ENCODE peak calls at places on chromosomes 4 and X, in seven cellular contexts. One of them, this sample, is unnamed.

GRCh38 chrX:30364229-30364628 is 55.0 kb upstream of the NR0B1 start:
- DNase-seq in heart left ventricle: no peak
- DNase-seq in colonic mucosa: no peak
- DNase-seq in AG04450: no peak
- DNase-seq in LNCaP clone FGC: no peak
- DNase-seq in left ventricle myocardium inferior: no peak
- DNase-seq in astrocyte of the spinal cord: no peak
- DNase-seq in this sample: no peak

GRCh38 chrX:55488559-55489314 is 911 bp downstream of the USP51 start:
- DNase-seq in heart left ventricle: peak
- DNase-seq in LNCaP clone FGC: no peak
- DNase-seq in left ventricle myocardium inferior: peak
- DNase-seq in astrocyte of the spinal cord: peak
- DNase-seq in AG04450: no peak
- DNase-seq in colonic mucosa: peak
- DNase-seq in this sample: no peak

GRCh38 chr4:53905935-53906377 is 158.4 kb downstream of the CHIC2 start:
- DNase-seq in colonic mucosa: peak
- DNase-seq in astrocyte of the spinal cord: peak
- DNase-seq in AG04450: no peak
- DNase-seq in heart left ventricle: peak
- DNase-seq in left ventricle myocardium inferior: peak
- DNase-seq in LNCaP clone FGC: peak
- DNase-seq in this sample: peak

GRCh38 chr4:134470544-134470943 is 269.0 kb upstream of the PABPC4L start:
- DNase-seq in LNCaP clone FGC: no peak
- DNase-seq in colonic mucosa: peak
- DNase-seq in AG04450: no peak
- DNase-seq in left ventricle myocardium inferior: no peak
- DNase-seq in heart left ventricle: no peak
- DNase-seq in astrocyte of the spinal cord: no peak
- DNase-seq in this sample: no peak

GRCh38 chrX:45322382-45322781 is 121.7 kb upstream of the DIPK2B start:
- DNase-seq in colonic mucosa: peak
- DNase-seq in left ventricle myocardium inferior: no peak
- DNase-seq in AG04450: peak
- DNase-seq in LNCaP clone FGC: peak
- DNase-seq in astrocyte of the spinal cord: peak
- DNase-seq in heart left ventricle: peak
- DNase-seq in this sample: no peak

GRCh38 chrX:118975831-118976598 is 1.6 kb downstream of the LONRF3 start:
- DNase-seq in astrocyte of the spinal cord: no peak
- DNase-seq in LNCaP clone FGC: no peak
- DNase-seq in colonic mucosa: peak
- DNase-seq in heart left ventricle: peak
- DNase-seq in left ventricle myocardium inferior: peak
- DNase-seq in AG04450: no peak
- DNase-seq in this sample: no peak

GRCh38 chr4:94488667-94489066 is 36.9 kb downstream of the PDLIM5 start:
- DNase-seq in heart left ventricle: no peak
- DNase-seq in LNCaP clone FGC: no peak
- DNase-seq in AG04450: peak
- DNase-seq in left ventricle myocardium inferior: no peak
- DNase-seq in colonic mucosa: no peak
- DNase-seq in astrocyte of the spinal cord: peak
- DNase-seq in this sample: no peak

GRCh38 chr4:87005369-87005689 is 70.5 kb downstream of the AFF1 start:
- DNase-seq in left ventricle myocardium inferior: no peak
- DNase-seq in astrocyte of the spinal cord: no peak
- DNase-seq in LNCaP clone FGC: no peak
- DNase-seq in heart left ventricle: no peak
- DNase-seq in AG04450: no peak
- DNase-seq in colonic mucosa: no peak
- DNase-seq in this sample: no peak

GRCh38 chr4:121199742-121200561 is 35.8 kb upstream of the TNIP3 start:
- DNase-seq in heart left ventricle: no peak
- DNase-seq in AG04450: no peak
- DNase-seq in LNCaP clone FGC: no peak
- DNase-seq in astrocyte of the spinal cord: no peak
- DNase-seq in left ventricle myocardium inferior: no peak
- DNase-seq in colonic mucosa: no peak
- DNase-seq in this sample: peak

GRCh38 chr4:15034071-15034764 is 31.9 kb downstream of the CPEB2 start:
- DNase-seq in AG04450: no peak
- DNase-seq in colonic mucosa: no peak
- DNase-seq in heart left ventricle: no peak
- DNase-seq in astrocyte of the spinal cord: no peak
- DNase-seq in LNCaP clone FGC: no peak
- DNase-seq in left ventricle myocardium inferior: no peak
- DNase-seq in this sample: no peak

DNA sequence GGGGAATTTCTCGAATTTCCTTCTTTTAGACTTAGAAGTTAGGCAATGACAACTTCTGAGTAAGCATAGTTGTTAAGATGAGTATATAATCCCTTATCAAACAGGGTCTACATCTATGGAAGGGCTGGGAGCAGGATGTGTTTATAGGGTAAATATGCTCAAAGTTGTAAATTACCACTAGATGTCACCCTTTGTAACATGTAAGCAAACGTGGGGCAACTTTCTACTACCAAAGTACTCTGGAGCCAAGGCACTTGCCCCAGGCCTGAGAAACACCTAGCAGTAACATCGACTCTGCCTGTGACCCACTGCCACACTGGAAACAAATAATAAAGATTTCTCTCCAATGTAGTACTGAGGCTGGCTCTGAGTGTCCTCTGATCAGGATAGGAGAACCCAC is 444.6 kb downstream of the IQCM start:
- DNase-seq in astrocyte of the spinal cord: peak
- DNase-seq in left ventricle myocardium inferior: no peak
- DNase-seq in colonic mucosa: peak
- DNase-seq in AG04450: peak
- DNase-seq in heart left ventricle: no peak
- DNase-seq in LNCaP clone FGC: peak
- DNase-seq in this sample: peak
- TF ChIP-seq CTCF in astrocyte of the spinal cord: peak
- TF ChIP-seq CTCF in left ventricle myocardium inferior: peak
- TF ChIP-seq CTCF in colonic mucosa: peak
- TF ChIP-seq CTCF in AG04450: peak
- TF ChIP-seq CTCF in heart left ventricle: peak
- TF ChIP-seq CTCF in LNCaP clone FGC: peak
- TF ChIP-seq CTCF in this sample: peak

DNA sequence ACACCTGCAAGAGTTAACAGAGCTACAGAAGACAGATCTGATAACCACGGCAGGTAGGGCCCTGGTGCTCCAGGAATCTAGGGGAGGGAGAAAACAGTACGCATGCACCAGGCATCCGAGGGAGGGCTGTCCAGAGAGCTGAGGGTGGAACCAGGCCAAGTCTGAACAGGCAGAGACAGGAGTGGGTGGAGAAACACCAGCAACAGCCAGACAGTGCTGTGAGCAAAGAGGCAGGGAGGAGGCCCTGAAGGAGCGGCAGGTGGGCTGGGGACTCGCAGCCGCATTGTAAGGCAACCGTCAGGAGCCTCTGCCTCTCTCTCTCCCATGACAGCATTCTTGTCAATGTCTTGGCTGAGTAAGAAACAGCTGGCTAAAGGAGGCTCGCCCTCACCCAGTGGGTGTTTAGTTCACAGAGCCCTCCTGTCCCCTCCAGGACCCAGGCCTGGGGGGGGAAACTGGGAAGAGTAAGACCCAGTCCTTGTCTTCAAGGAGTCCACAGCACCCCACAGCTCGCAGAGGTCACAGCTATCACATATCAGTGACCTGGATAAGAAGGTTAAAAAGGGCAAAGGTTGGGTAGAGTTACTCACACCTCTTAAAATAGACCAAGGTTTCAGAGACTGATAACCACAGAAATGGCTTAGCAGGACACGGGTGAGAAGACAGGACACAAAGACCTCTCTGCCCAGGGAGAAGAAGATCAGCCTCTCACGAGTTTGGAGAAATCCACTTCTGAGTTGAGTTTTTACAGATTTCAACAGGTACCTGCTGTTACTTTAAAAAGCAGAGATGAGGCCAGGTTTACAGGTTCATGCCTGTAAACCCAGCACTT is 10.5 kb downstream of the ACSL1 start:
- DNase-seq in LNCaP clone FGC: peak
- DNase-seq in astrocyte of the spinal cord: peak
- DNase-seq in left ventricle myocardium inferior: peak
- DNase-seq in heart left ventricle: peak
- DNase-seq in colonic mucosa: peak
- DNase-seq in AG04450: no peak
- DNase-seq in this sample: peak
- H3K4me3 ChIP-seq in LNCaP clone FGC: peak
- H3K4me3 ChIP-seq in astrocyte of the spinal cord: no peak
- H3K4me3 ChIP-seq in left ventricle myocardium inferior: peak
- H3K4me3 ChIP-seq in heart left ventricle: no peak
- H3K4me3 ChIP-seq in colonic mucosa: no peak
- H3K4me3 ChIP-seq in AG04450: no peak
- H3K4me3 ChIP-seq in this sample: peak

GRCh38 chr4:144316869-144317268 is 176.4 kb upstream of the GYPA start:
- DNase-seq in colonic mucosa: no peak
- DNase-seq in left ventricle myocardium inferior: no peak
- DNase-seq in AG04450: no peak
- DNase-seq in astrocyte of the spinal cord: no peak
- DNase-seq in LNCaP clone FGC: no peak
- DNase-seq in heart left ventricle: no peak
- DNase-seq in this sample: no peak

GRCh38 chr4:144313370-144313769 is 172.9 kb upstream of the GYPA start:
- DNase-seq in left ventricle myocardium inferior: no peak
- DNase-seq in heart left ventricle: no peak
- DNase-seq in astrocyte of the spinal cord: no peak
- DNase-seq in colonic mucosa: no peak
- DNase-seq in AG04450: no peak
- DNase-seq in LNCaP clone FGC: no peak
- DNase-seq in this sample: no peak

DNA sequence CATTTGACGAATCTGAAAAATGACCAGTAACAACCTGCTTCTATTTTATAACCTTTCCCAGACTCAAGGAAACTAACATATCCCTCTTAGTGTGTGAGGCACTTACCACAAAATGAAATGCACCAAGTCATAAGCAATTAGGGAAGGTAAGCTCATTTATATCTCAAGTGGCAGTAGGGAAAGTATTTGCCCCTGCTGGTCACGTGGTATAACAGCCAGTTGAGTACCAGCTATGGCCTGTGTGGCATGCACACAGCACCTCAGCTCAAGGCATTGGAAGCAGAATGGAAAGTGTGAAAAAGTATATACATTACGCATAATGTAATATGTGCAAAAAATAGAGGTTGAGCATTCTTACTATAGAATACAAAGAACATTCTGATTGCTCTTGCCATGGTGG is 178.3 kb upstream of the GYPA start:
- DNase-seq in AG04450: no peak
- DNase-seq in left ventricle myocardium inferior: no peak
- DNase-seq in heart left ventricle: no peak
- DNase-seq in LNCaP clone FGC: no peak
- DNase-seq in astrocyte of the spinal cord: no peak
- DNase-seq in colonic mucosa: no peak
- DNase-seq in this sample: no peak
- TF ChIP-seq CTCF in AG04450: no peak
- TF ChIP-seq CTCF in left ventricle myocardium inferior: no peak
- TF ChIP-seq CTCF in heart left ventricle: no peak
- TF ChIP-seq CTCF in LNCaP clone FGC: peak
- TF ChIP-seq CTCF in astrocyte of the spinal cord: no peak
- TF ChIP-seq CTCF in colonic mucosa: no peak
- TF ChIP-seq CTCF in this sample: peak

GRCh38 chr4:150387983-150388382 is 194.0 kb upstream of the MAB21L2 start:
- DNase-seq in LNCaP clone FGC: no peak
- DNase-seq in heart left ventricle: no peak
- DNase-seq in left ventricle myocardium inferior: no peak
- DNase-seq in astrocyte of the spinal cord: no peak
- DNase-seq in colonic mucosa: no peak
- DNase-seq in AG04450: no peak
- DNase-seq in this sample: no peak
- H3K4me3 ChIP-seq in LNCaP clone FGC: no peak
- H3K4me3 ChIP-seq in heart left ventricle: no peak
- H3K4me3 ChIP-seq in left ventricle myocardium inferior: no peak
- H3K4me3 ChIP-seq in astrocyte of the spinal cord: no peak
- H3K4me3 ChIP-seq in colonic mucosa: no peak
- H3K4me3 ChIP-seq in AG04450: no peak
- H3K4me3 ChIP-seq in this sample: no peak

GRCh38 chr4:77819836-77820679 is 890 bp upstream of the CNOT6L start:
- DNase-seq in AG04450: no peak
- DNase-seq in astrocyte of the spinal cord: peak
- DNase-seq in colonic mucosa: peak
- DNase-seq in left ventricle myocardium inferior: peak
- DNase-seq in LNCaP clone FGC: peak
- DNase-seq in heart left ventricle: peak
- DNase-seq in this sample: peak
- TF ChIP-seq CTCF in AG04450: no peak
- TF ChIP-seq CTCF in astrocyte of the spinal cord: no peak
- TF ChIP-seq CTCF in colonic mucosa: no peak
- TF ChIP-seq CTCF in left ventricle myocardium inferior: peak
- TF ChIP-seq CTCF in LNCaP clone FGC: no peak
- TF ChIP-seq CTCF in heart left ventricle: peak
- TF ChIP-seq CTCF in this sample: no peak

GRCh38 chr4:185774076-185774731 is 37.8 kb downstream of the SORBS2 start:
- DNase-seq in LNCaP clone FGC: no peak
- DNase-seq in left ventricle myocardium inferior: no peak
- DNase-seq in heart left ventricle: no peak
- DNase-seq in astrocyte of the spinal cord: peak
- DNase-seq in AG04450: no peak
- DNase-seq in colonic mucosa: no peak
- DNase-seq in this sample: no peak

GRCh38 chr4:185771696-185772390 is 40.2 kb downstream of the SORBS2 start:
- DNase-seq in astrocyte of the spinal cord: no peak
- DNase-seq in heart left ventricle: no peak
- DNase-seq in left ventricle myocardium inferior: no peak
- DNase-seq in LNCaP clone FGC: no peak
- DNase-seq in AG04450: no peak
- DNase-seq in colonic mucosa: no peak
- DNase-seq in this sample: no peak

GRCh38 chr4:185772391-185773093 is 39.5 kb downstream of the SORBS2 start:
- DNase-seq in left ventricle myocardium inferior: no peak
- DNase-seq in AG04450: no peak
- DNase-seq in colonic mucosa: no peak
- DNase-seq in astrocyte of the spinal cord: no peak
- DNase-seq in heart left ventricle: no peak
- DNase-seq in LNCaP clone FGC: no peak
- DNase-seq in this sample: no peak

GRCh38 chr4:185774815-185775684 is 36.9 kb downstream of the SORBS2 start:
- DNase-seq in LNCaP clone FGC: no peak
- DNase-seq in AG04450: peak
- DNase-seq in left ventricle myocardium inferior: no peak
- DNase-seq in colonic mucosa: peak
- DNase-seq in astrocyte of the spinal cord: peak
- DNase-seq in heart left ventricle: no peak
- DNase-seq in this sample: no peak

DNA sequence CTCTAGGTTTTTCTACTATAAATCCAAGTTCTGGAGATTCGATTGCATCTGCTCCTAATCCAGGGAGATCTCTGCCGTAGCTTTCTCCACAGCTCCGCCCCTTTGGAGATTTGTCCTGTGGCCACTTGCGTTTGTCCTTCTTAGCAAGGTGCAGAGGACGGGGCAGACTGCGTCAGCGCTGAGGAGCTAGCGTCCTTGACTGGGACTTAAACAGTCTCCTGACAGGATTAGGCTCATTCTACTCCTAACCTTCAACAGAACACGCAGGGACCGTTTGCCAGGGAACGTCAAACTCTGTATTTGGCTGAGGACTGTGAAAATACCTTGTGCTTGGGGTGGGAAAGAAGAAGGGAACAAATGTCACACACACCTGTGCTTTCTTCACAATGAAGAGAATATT is 38.6 kb downstream of the SORBS2 start:
- DNase-seq in heart left ventricle: peak
- DNase-seq in astrocyte of the spinal cord: no peak
- DNase-seq in left ventricle myocardium inferior: peak
- DNase-seq in LNCaP clone FGC: no peak
- DNase-seq in AG04450: no peak
- DNase-seq in colonic mucosa: no peak
- DNase-seq in this sample: no peak
- H3K4me3 ChIP-seq in heart left ventricle: no peak
- H3K4me3 ChIP-seq in astrocyte of the spinal cord: peak
- H3K4me3 ChIP-seq in left ventricle myocardium inferior: peak
- H3K4me3 ChIP-seq in LNCaP clone FGC: no peak
- H3K4me3 ChIP-seq in AG04450: no peak
- H3K4me3 ChIP-seq in colonic mucosa: peak
- H3K4me3 ChIP-seq in this sample: no peak

This sample was measured in GM12864.